ENCODE peak calls at places on chromosomes 2 and 18, in eight cellular contexts. G is AG09309, A is Peyer's patch, B is choroid plexus epithelial cell, Q is HepG2, Z is AG04449, D is tibial artery, X is foreskin fibroblast. V is an unnamed sample.

GRCh38 chr18:46415532-46415931 is 241.5 kb downstream of the LOXHD1 start:
- DNase-seq in Z (no peak), Q (no peak), D (no peak), X (no peak), A (no peak), B (no peak), G (no peak), V (no peak)

GRCh38 chr2:85728883-85729824 is 24.6 kb upstream of the ATOH8 start:
- DNase-seq in X (peak), D (peak), Z (no peak), G (no peak), B (peak), Q (peak), A (peak), V (peak)

GRCh38 chr2:170276926-170277571 is 99.1 kb downstream of the MYO3B start:
- DNase-seq in X (no peak), Q (no peak), A (no peak), Z (no peak), G (no peak), B (no peak), D (no peak), V (no peak)

GRCh38 chr18:48782381-48782841 is 168.4 kb downstream of the SMAD7 start:
- DNase-seq in Q (no peak), G (no peak), D (peak), X (no peak), A (no peak), B (no peak), Z (no peak), V (no peak)

GRCh38 chr18:54859667-54860421 is 31.6 kb downstream of the RAB27B start:
- DNase-seq in Q (no peak), G (no peak), X (no peak), A (no peak), Z (no peak), B (peak), D (no peak), V (no peak)

GRCh38 chr18:13516855-13517254 is 209.5 kb downstream of the FAM210A start:
- DNase-seq in Z (no peak), X (no peak), B (no peak), A (no peak), Q (no peak), D (no peak), G (no peak), V (no peak)

GRCh38 chr2:88739985-88740600 is 48.6 kb downstream of the RPIA start:
- DNase-seq in D (no peak), X (peak), Z (peak), B (peak), A (peak), G (peak), Q (peak), V (peak)

GRCh38 chr2:66122491-66122890 is 312.4 kb upstream of the MEIS1 start:
- DNase-seq in Q (no peak), Z (no peak), D (no peak), G (no peak), X (no peak), A (no peak), B (no peak), V (no peak)

GRCh38 chr2:99555410-99555809 is 65.6 kb upstream of the REV1 start:
- DNase-seq in Z (no peak), D (no peak), B (no peak), G (no peak), X (no peak), Q (no peak), A (no peak), V (peak)

GRCh38 chr2:135662088-135662487 is 79.6 kb upstream of the UBXN4 start:
- DNase-seq in A (no peak), Q (no peak), D (no peak), G (no peak), Z (no peak), B (peak), X (no peak), V (peak)

GRCh38 chr18:24270937-24271380 is 126.7 kb downstream of the OSBPL1A start:
- DNase-seq in Z (no peak), X (peak), B (peak), D (no peak), G (no peak), A (no peak), Q (no peak), V (peak)

GRCh38 chr2:170974304-170974993 is 45.4 kb downstream of the GORASP2 start:
- DNase-seq in X (no peak), D (no peak), Z (no peak), G (no peak), B (peak), A (no peak), Q (peak), V (peak)

GRCh38 chr2:219142329-219142728 is 18.3 kb downstream of the NHEJ1 start:
- DNase-seq in Z (peak), X (peak), Q (no peak), G (peak), B (peak), A (no peak), D (peak), V (peak)

GRCh38 chr2:212537311-212538155 is 1.1 kb downstream of the ERBB4 start:
- DNase-seq in A (no peak), B (no peak), D (peak), X (no peak), Q (no peak), Z (no peak), G (no peak), V (peak)

GRCh38 chr2:47654790-47655562 is 128.0 kb upstream of the MSH6 start:
- DNase-seq in A (peak), D (no peak), Q (no peak), Z (no peak), B (no peak), G (no peak), X (no peak), V (no peak)

GRCh38 chr2:102486941-102487702 is 14.1 kb downstream of the SLC9A4 start:
- DNase-seq in G (no peak), A (no peak), Z (no peak), Q (no peak), D (no peak), X (no peak), B (no peak), V (no peak)

GRCh38 chr2:28346587-28346986 is 46.1 kb upstream of the FOSL2 start:
- DNase-seq in B (peak), G (no peak), A (no peak), D (peak), X (peak), Z (no peak), Q (no peak), V (no peak)

GRCh38 chr18:58140366-58141325 is 96.6 kb downstream of the NEDD4L start:
- DNase-seq in Z (no peak), X (no peak), B (no peak), A (no peak), D (no peak), G (no peak), Q (peak), V (no peak)

GRCh38 chr2:228367356-228367755 is 185.9 kb upstream of the SPHKAP start:
- DNase-seq in Z (no peak), Q (no peak), D (no peak), A (no peak), X (no peak), B (no peak), G (no peak), V (no peak)

GRCh38 chr2:38697116-38697840 is 31.4 kb downstream of the GALM start:
- DNase-seq in A (peak), X (no peak), D (no peak), B (no peak), G (no peak), Q (no peak), Z (no peak), V (no peak)

GRCh38 chr2:211564441-211564840 is 974.2 kb downstream of the ERBB4 start:
- DNase-seq in Z (no peak), X (no peak), B (no peak), D (no peak), G (no peak), A (no peak), Q (no peak), V (no peak)

GRCh38 chr2:127857494-127857818 is 499 bp downstream of the POLR2D start:
- DNase-seq in B (no peak), G (no peak), X (no peak), D (peak), Z (no peak), Q (no peak), A (no peak), V (no peak)

GRCh38 chr2:162211747-162212146 is 31.5 kb downstream of the FAP start:
- DNase-seq in A (no peak), G (no peak), D (no peak), X (no peak), Q (no peak), Z (no peak), B (peak), V (no peak)

GRCh38 chr2:85254540-85255261 is 73.1 kb downstream of the TGOLN2 start:
- DNase-seq in Q (no peak), G (no peak), A (no peak), Z (no peak), D (no peak), X (no peak), B (no peak), V (no peak)

GRCh38 chr2:155382781-155383180 is 684.3 kb downstream of the KCNJ3 start:
- DNase-seq in X (no peak), D (no peak), Z (no peak), B (no peak), Q (no peak), G (no peak), A (no peak), V (no peak)

GRCh38 chr2:155372969-155373368 is 674.5 kb downstream of the KCNJ3 start:
- DNase-seq in G (no peak), B (peak), Q (no peak), X (no peak), D (no peak), A (no peak), Z (no peak), V (peak)

GRCh38 chr2:155381446-155381845 is 683.0 kb downstream of the KCNJ3 start:
- DNase-seq in D (no peak), B (no peak), G (no peak), A (no peak), Z (no peak), X (no peak), Q (no peak), V (no peak)

GRCh38 chr2:155377931-155378444 is 679.5 kb downstream of the KCNJ3 start:
- DNase-seq in B (peak), D (no peak), A (no peak), X (no peak), Z (no peak), Q (no peak), G (no peak), V (peak)

DNA sequence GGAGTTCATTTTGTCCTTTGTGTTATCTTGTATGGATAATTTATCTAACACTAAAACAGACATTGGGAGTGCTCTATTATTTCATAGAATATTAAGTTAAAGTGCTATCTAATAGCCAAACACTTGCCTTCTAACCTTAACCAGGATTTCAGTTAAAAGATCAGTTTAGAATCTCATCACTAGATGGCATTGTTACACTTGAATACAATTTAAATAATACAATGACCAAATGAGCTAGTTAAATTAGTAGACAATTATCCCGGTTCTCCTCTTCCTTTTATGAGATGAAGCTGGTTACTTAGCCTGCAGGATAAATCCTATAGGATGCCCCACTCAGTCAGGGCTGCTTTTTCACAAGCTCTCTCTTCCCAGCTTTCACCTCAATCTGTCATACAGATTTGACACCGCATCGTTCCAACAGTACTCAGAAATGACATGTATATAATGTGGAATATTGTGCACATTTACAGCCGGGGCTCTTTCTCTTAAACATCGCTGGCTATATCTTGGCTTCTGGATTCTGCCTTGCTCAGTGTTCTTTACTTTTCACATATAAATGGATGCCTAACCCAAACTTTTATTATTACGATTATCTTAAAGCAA is 678.8 kb downstream of the KCNJ3 start:
- DNase-seq in G (peak), D (no peak), Z (no peak), X (no peak), B (peak), A (no peak), Q (peak), V (peak)
- TF ChIP-seq CTCF in G (peak), D (no peak), Z (peak), X (no peak), B (peak), A (peak), Q (peak), V (peak)

GRCh38 chr18:9876867-9877654 is 8.7 kb upstream of the TXNDC2 start:
- DNase-seq in B (peak), Z (peak), X (peak), Q (peak), A (no peak), G (peak), D (peak), V (peak)
- H3K4me3 ChIP-seq in B (peak), Z (peak), X (peak), Q (peak), A (no peak), G (peak), D (peak), V (peak)

GRCh38 chr2:45777996-45778719 is 126.7 kb downstream of the PRKCE start:
- DNase-seq in Q (no peak), D (no peak), Z (no peak), X (no peak), B (no peak), G (no peak), A (no peak), V (no peak)
- TF ChIP-seq CTCF in Q (no peak), D (no peak), Z (no peak), X (no peak), B (no peak), G (no peak), A (no peak), V (no peak)

DNA sequence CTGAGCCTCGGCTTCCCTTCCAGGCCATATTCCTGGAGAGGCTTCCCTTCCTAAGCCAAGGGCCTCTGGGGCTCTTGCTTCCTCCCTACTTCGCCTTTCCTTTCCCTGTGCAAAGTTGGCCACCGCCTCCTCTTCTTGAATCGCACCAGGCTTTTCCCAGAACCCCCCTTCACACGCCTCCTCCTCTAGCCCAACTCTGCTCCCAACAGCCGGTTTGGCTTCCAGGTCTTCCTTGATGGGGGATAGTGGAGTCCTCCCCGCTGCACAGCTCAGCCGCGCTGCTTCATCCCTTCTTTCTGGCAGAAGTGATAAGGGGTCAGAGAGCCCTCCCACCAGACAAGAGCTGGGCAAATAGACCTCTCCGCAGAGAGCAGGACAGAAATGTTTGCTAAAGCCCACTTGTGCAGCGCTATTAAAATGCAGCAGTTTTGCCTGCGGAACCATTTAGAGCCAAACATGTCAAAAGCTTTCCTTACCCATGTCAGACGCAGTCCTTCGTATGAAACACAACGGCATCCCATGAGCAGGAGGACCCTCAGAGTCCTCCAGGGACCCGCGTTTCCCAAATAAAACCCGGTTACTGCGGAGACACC is 56.5 kb downstream of the SNORC start:
- DNase-seq in B (no peak), G (no peak), Z (no peak), D (no peak), Q (no peak), A (no peak), X (no peak), V (no peak)
- H3K4me3 ChIP-seq in B (no peak), G (peak), Z (no peak), D (peak), Q (no peak), A (no peak), X (peak), V (no peak)